ENCODE peak calls at places on chromosomes 1 and 21, in four cellular contexts. I, J, Q and D are unnamed samples.

GRCh38 chr1:217363319-217363718 is 267.6 kb downstream of the GPATCH2 start:
- DNase-seq in I (no peak), J (no peak), Q (no peak), D (no peak)

GRCh38 chr21:42439284-42440186 is 35.8 kb downstream of the UBASH3A start:
- DNase-seq in I (no peak), J (no peak), Q (peak), D (no peak)

GRCh38 chr1:6956488-6957159 is 171.4 kb downstream of the CAMTA1 start:
- DNase-seq in I (no peak), J (no peak), Q (no peak), D (no peak)

GRCh38 chr1:180217021-180217420 is 13.0 kb upstream of the LHX4 start:
- DNase-seq in I (no peak), J (no peak), Q (no peak), D (no peak)

GRCh38 chr1:85911742-85912141 is 203.5 kb upstream of the ZNHIT6 start:
- DNase-seq in I (no peak), J (no peak), Q (no peak), D (no peak)

GRCh38 chr1:201719812-201720521 is 109.0 kb upstream of the IPO9 start:
- DNase-seq in I (no peak), J (no peak), Q (no peak), D (no peak)

GRCh38 chr1:95832370-95832769 is 598.4 kb downstream of the RWDD3 start:
- DNase-seq in I (no peak), J (no peak), Q (no peak), D (no peak)

GRCh38 chr1:166840309-166841302 is 1.3 kb downstream of the POGK start:
- DNase-seq in I (no peak), J (no peak), Q (no peak), D (peak)

GRCh38 chr21:42003051-42003461 is 7.1 kb downstream of the ZBTB21 start:
- DNase-seq in I (no peak), J (peak), Q (peak), D (no peak)

GRCh38 chr1:20446796-20447195 is 39.2 kb downstream of the CAMK2N1 start:
- DNase-seq in I (no peak), J (no peak), Q (peak), D (no peak)

GRCh38 chr1:173332026-173332425 is 124.9 kb upstream of the TNFSF4 start:
- DNase-seq in I (no peak), J (no peak), Q (no peak), D (no peak)

GRCh38 chr1:145849356-145850165 is 4.1 kb downstream of the NUDT17 start:
- DNase-seq in I (peak), J (no peak), Q (peak), D (no peak)

GRCh38 chr1:40020447-40021085 is 20.0 kb upstream of the CAP1 start:
- DNase-seq in I (no peak), J (no peak), Q (no peak), D (no peak)

GRCh38 chr1:24450857-24451397 is 35.3 kb downstream of the NIPAL3 start:
- DNase-seq in I (no peak), J (no peak), Q (no peak), D (no peak)

GRCh38 chr1:44260792-44261474 is 47.7 kb downstream of the DMAP1 start:
- DNase-seq in I (no peak), J (no peak), Q (no peak), D (no peak)

GRCh38 chr21:15669247-15669646 is 60.5 kb upstream of the USP25 start:
- DNase-seq in I (no peak), J (no peak), Q (no peak), D (no peak)

GRCh38 chr1:38677311-38677710 is 182.3 kb downstream of the RRAGC start:
- DNase-seq in I (no peak), J (no peak), Q (no peak), D (no peak)

GRCh38 chr1:153697191-153697872 is 18.8 kb downstream of the NPR1 start:
- DNase-seq in I (peak), J (no peak), Q (no peak), D (peak)

GRCh38 chr1:27058976-27059688 is 46.5 kb upstream of the TENT5B start:
- DNase-seq in I (no peak), J (no peak), Q (no peak), D (no peak)

GRCh38 chr1:200139661-200140250 is 112.2 kb downstream of the NR5A2 start:
- DNase-seq in I (peak), J (no peak), Q (no peak), D (peak)

GRCh38 chr1:115908565-115909334 is 67.6 kb upstream of the SLC22A15 start:
- DNase-seq in I (no peak), J (no peak), Q (no peak), D (no peak)

GRCh38 chr1:76203132-76203531 is 128.6 kb downstream of the ST6GALNAC3 start:
- DNase-seq in I (no peak), J (no peak), Q (no peak), D (no peak)

GRCh38 chr1:21333824-21334213 is 43.6 kb upstream of the ECE1 start:
- DNase-seq in I (no peak), J (no peak), Q (no peak), D (no peak)

GRCh38 chr1:183831336-183831735 is 26.4 kb downstream of the RGL1 start:
- DNase-seq in I (no peak), J (no peak), Q (no peak), D (no peak)

GRCh38 chr1:85371021-85371420 is 93.9 kb downstream of the DDAH1 start:
- DNase-seq in I (no peak), J (no peak), Q (no peak), D (no peak)

GRCh38 chr1:39115271-39116110 is 89.0 kb upstream of the MACF1 start:
- DNase-seq in I (no peak), J (no peak), Q (no peak), D (no peak)

GRCh38 chr21:14900058-14900457 is 164.7 kb downstream of the NRIP1 start:
- DNase-seq in I (peak), J (no peak), Q (no peak), D (no peak)

GRCh38 chr1:208157769-208158168 is 86.4 kb downstream of the PLXNA2 start:
- DNase-seq in I (no peak), J (no peak), Q (no peak), D (no peak)

GRCh38 chr1:222369991-222370910 is 177.7 kb downstream of the HHIPL2 start:
- DNase-seq in I (peak), J (no peak), Q (no peak), D (no peak)

GRCh38 chr1:90371106-90371813 is 345.8 kb downstream of the BARHL2 start:
- DNase-seq in I (no peak), J (no peak), Q (no peak), D (no peak)

GRCh38 chr1:4016351-4017130 is 116.5 kb upstream of the C1orf174 start:
- DNase-seq in I (no peak), J (no peak), Q (peak), D (no peak)

GRCh38 chr1:22700121-22700520 is 10.5 kb upstream of the EPHB2 start:
- DNase-seq in I (no peak), J (no peak), Q (no peak), D (no peak)

GRCh38 chr1:214551436-214552173 is at the start of gene PTPN14:
- DNase-seq in I (peak), J (no peak), Q (no peak), D (peak)

GRCh38 chr1:60281360-60281932 is 207.9 kb upstream of the C1orf87 start:
- DNase-seq in I (peak), J (no peak), Q (no peak), D (peak)

GRCh38 chr1:201311356-201312011 is 28.2 kb downstream of the PKP1 start:
- DNase-seq in I (no peak), J (no peak), Q (no peak), D (peak)

GRCh38 chr1:79792212-79792575 is 785.7 kb upstream of the ADGRL4 start:
- DNase-seq in I (no peak), J (no peak), Q (no peak), D (no peak)

GRCh38 chr1:111236806-111237205 is 9.3 kb downstream of the CHI3L2 start:
- DNase-seq in I (no peak), J (no peak), Q (no peak), D (no peak)

GRCh38 chr1:25550155-25550506 is 6.7 kb downstream of the LDLRAP1 start:
- DNase-seq in I (no peak), J (no peak), Q (no peak), D (no peak)

GRCh38 chr1:101221945-101222429 is 14.8 kb upstream of the S1PR1 start:
- DNase-seq in I (no peak), J (no peak), Q (no peak), D (no peak)

GRCh38 chr1:2539312-2539907 is 9.3 kb upstream of the HES5 start:
- DNase-seq in I (no peak), J (no peak), Q (peak), D (no peak)